ENCODE peak calls at places on chromosomes 16 and 17, in nine cellular contexts. One of them, this sample, is unnamed.

GRCh38 chr16:87235810-87236515 is 81.2 kb downstream of the C16orf95 start:
- DNase-seq in transverse colon: no peak
- DNase-seq in kidney epithelial cell: no peak
- DNase-seq in brain microvascular endothelial cell: no peak
- DNase-seq in fibroblast of lung: no peak
- DNase-seq in GM23248: no peak
- DNase-seq in upper lobe of right lung: no peak
- DNase-seq in GM12865: peak
- DNase-seq in esophagus squamous epithelium: no peak
- DNase-seq in this sample: peak

GRCh38 chr16:89037261-89038152 is 56.1 kb upstream of the ACSF3 start:
- DNase-seq in GM23248: peak
- DNase-seq in transverse colon: no peak
- DNase-seq in brain microvascular endothelial cell: peak
- DNase-seq in GM12865: peak
- DNase-seq in upper lobe of right lung: no peak
- DNase-seq in kidney epithelial cell: no peak
- DNase-seq in fibroblast of lung: peak
- DNase-seq in esophagus squamous epithelium: no peak
- DNase-seq in this sample: no peak

GRCh38 chr17:50219939-50220465 is 18.6 kb upstream of the COL1A1 start:
- DNase-seq in GM23248: peak
- DNase-seq in esophagus squamous epithelium: no peak
- DNase-seq in GM12865: no peak
- DNase-seq in transverse colon: no peak
- DNase-seq in fibroblast of lung: peak
- DNase-seq in kidney epithelial cell: no peak
- DNase-seq in brain microvascular endothelial cell: peak
- DNase-seq in upper lobe of right lung: no peak
- DNase-seq in this sample: no peak

GRCh38 chr17:10797848-10798328 is 6.0 kb downstream of the TMEM238L start:
- DNase-seq in kidney epithelial cell: no peak
- DNase-seq in esophagus squamous epithelium: no peak
- DNase-seq in GM23248: no peak
- DNase-seq in transverse colon: peak
- DNase-seq in upper lobe of right lung: no peak
- DNase-seq in fibroblast of lung: no peak
- DNase-seq in GM12865: no peak
- DNase-seq in brain microvascular endothelial cell: no peak
- DNase-seq in this sample: no peak

GRCh38 chr17:3558603-3559269 is 1.1 kb upstream of the TRPV3 start:
- DNase-seq in transverse colon: peak
- DNase-seq in fibroblast of lung: peak
- DNase-seq in GM23248: peak
- DNase-seq in GM12865: peak
- DNase-seq in kidney epithelial cell: peak
- DNase-seq in upper lobe of right lung: no peak
- DNase-seq in esophagus squamous epithelium: peak
- DNase-seq in brain microvascular endothelial cell: peak
- DNase-seq in this sample: peak

GRCh38 chr16:23145186-23145585 is 4.1 kb downstream of the USP31 start:
- DNase-seq in GM23248: no peak
- DNase-seq in upper lobe of right lung: no peak
- DNase-seq in GM12865: no peak
- DNase-seq in kidney epithelial cell: peak
- DNase-seq in esophagus squamous epithelium: no peak
- DNase-seq in brain microvascular endothelial cell: no peak
- DNase-seq in fibroblast of lung: no peak
- DNase-seq in transverse colon: no peak
- DNase-seq in this sample: no peak

GRCh38 chr16:81505011-81505660 is 60.5 kb downstream of the CMIP start:
- DNase-seq in esophagus squamous epithelium: no peak
- DNase-seq in GM23248: no peak
- DNase-seq in brain microvascular endothelial cell: no peak
- DNase-seq in fibroblast of lung: no peak
- DNase-seq in GM12865: peak
- DNase-seq in kidney epithelial cell: no peak
- DNase-seq in transverse colon: peak
- DNase-seq in upper lobe of right lung: no peak
- DNase-seq in this sample: peak

GRCh38 chr16:55248494-55248893 is 75.5 kb upstream of the IRX6 start:
- DNase-seq in upper lobe of right lung: no peak
- DNase-seq in GM23248: no peak
- DNase-seq in transverse colon: peak
- DNase-seq in fibroblast of lung: no peak
- DNase-seq in kidney epithelial cell: no peak
- DNase-seq in GM12865: no peak
- DNase-seq in esophagus squamous epithelium: no peak
- DNase-seq in brain microvascular endothelial cell: no peak
- DNase-seq in this sample: no peak

GRCh38 chr16:70158261-70158939 is 15.2 kb upstream of the CLEC18C start:
- DNase-seq in fibroblast of lung: no peak
- DNase-seq in transverse colon: no peak
- DNase-seq in GM12865: no peak
- DNase-seq in brain microvascular endothelial cell: no peak
- DNase-seq in kidney epithelial cell: no peak
- DNase-seq in upper lobe of right lung: no peak
- DNase-seq in esophagus squamous epithelium: no peak
- DNase-seq in GM23248: no peak
- DNase-seq in this sample: no peak

GRCh38 chr16:55000595-55000994 is 69.9 kb downstream of the IRX5 start:
- DNase-seq in GM12865: no peak
- DNase-seq in esophagus squamous epithelium: no peak
- DNase-seq in GM23248: peak
- DNase-seq in fibroblast of lung: no peak
- DNase-seq in kidney epithelial cell: no peak
- DNase-seq in transverse colon: no peak
- DNase-seq in brain microvascular endothelial cell: peak
- DNase-seq in upper lobe of right lung: no peak
- DNase-seq in this sample: no peak

GRCh38 chr17:50693041-50693682 is 14.6 kb downstream of the ANKRD40 start:
- DNase-seq in transverse colon: no peak
- DNase-seq in esophagus squamous epithelium: no peak
- DNase-seq in kidney epithelial cell: no peak
- DNase-seq in upper lobe of right lung: peak
- DNase-seq in GM12865: no peak
- DNase-seq in GM23248: peak
- DNase-seq in fibroblast of lung: peak
- DNase-seq in brain microvascular endothelial cell: no peak
- DNase-seq in this sample: no peak

GRCh38 chr16:23826528-23827244 is 9.1 kb upstream of the PRKCB start:
- DNase-seq in esophagus squamous epithelium: no peak
- DNase-seq in transverse colon: no peak
- DNase-seq in fibroblast of lung: no peak
- DNase-seq in upper lobe of right lung: no peak
- DNase-seq in kidney epithelial cell: no peak
- DNase-seq in GM23248: no peak
- DNase-seq in GM12865: peak
- DNase-seq in brain microvascular endothelial cell: no peak
- DNase-seq in this sample: peak

GRCh38 chr17:10021239-10021638 is 116.2 kb upstream of the RCVRN start:
- DNase-seq in kidney epithelial cell: no peak
- DNase-seq in fibroblast of lung: peak
- DNase-seq in GM23248: no peak
- DNase-seq in transverse colon: peak
- DNase-seq in upper lobe of right lung: peak
- DNase-seq in brain microvascular endothelial cell: no peak
- DNase-seq in esophagus squamous epithelium: no peak
- DNase-seq in GM12865: no peak
- DNase-seq in this sample: no peak

GRCh38 chr16:23694707-23695373 is 16.2 kb downstream of the PLK1 start:
- DNase-seq in esophagus squamous epithelium: no peak
- DNase-seq in GM12865: peak
- DNase-seq in upper lobe of right lung: no peak
- DNase-seq in fibroblast of lung: peak
- DNase-seq in brain microvascular endothelial cell: peak
- DNase-seq in transverse colon: no peak
- DNase-seq in GM23248: peak
- DNase-seq in kidney epithelial cell: peak
- DNase-seq in this sample: peak

GRCh38 chr17:77720946-77721822 is 237.3 kb upstream of the TNRC6C start:
- DNase-seq in brain microvascular endothelial cell: no peak
- DNase-seq in esophagus squamous epithelium: no peak
- DNase-seq in GM23248: no peak
- DNase-seq in upper lobe of right lung: no peak
- DNase-seq in transverse colon: no peak
- DNase-seq in GM12865: no peak
- DNase-seq in fibroblast of lung: no peak
- DNase-seq in kidney epithelial cell: no peak
- DNase-seq in this sample: no peak

GRCh38 chr17:66025551-66025950 is 166.4 kb downstream of the CEP112 start:
- DNase-seq in GM23248: no peak
- DNase-seq in fibroblast of lung: no peak
- DNase-seq in transverse colon: no peak
- DNase-seq in kidney epithelial cell: no peak
- DNase-seq in GM12865: no peak
- DNase-seq in brain microvascular endothelial cell: peak
- DNase-seq in esophagus squamous epithelium: no peak
- DNase-seq in upper lobe of right lung: no peak
- DNase-seq in this sample: no peak

GRCh38 chr16:84887207-84887606 is 67.4 kb downstream of the CRISPLD2 start:
- DNase-seq in fibroblast of lung: no peak
- DNase-seq in transverse colon: no peak
- DNase-seq in upper lobe of right lung: no peak
- DNase-seq in esophagus squamous epithelium: no peak
- DNase-seq in kidney epithelial cell: no peak
- DNase-seq in GM12865: no peak
- DNase-seq in GM23248: no peak
- DNase-seq in brain microvascular endothelial cell: no peak
- DNase-seq in this sample: no peak

GRCh38 chr17:20935740-20936139 is 107.1 kb downstream of the USP22 start:
- DNase-seq in GM12865: no peak
- DNase-seq in kidney epithelial cell: peak
- DNase-seq in esophagus squamous epithelium: no peak
- DNase-seq in upper lobe of right lung: no peak
- DNase-seq in transverse colon: no peak
- DNase-seq in fibroblast of lung: peak
- DNase-seq in brain microvascular endothelial cell: peak
- DNase-seq in GM23248: peak
- DNase-seq in this sample: no peak
- H3K4me3 ChIP-seq in GM12865: no peak
- H3K4me3 ChIP-seq in kidney epithelial cell: no peak
- H3K4me3 ChIP-seq in esophagus squamous epithelium: no peak
- H3K4me3 ChIP-seq in upper lobe of right lung: no peak
- H3K4me3 ChIP-seq in transverse colon: no peak
- H3K4me3 ChIP-seq in fibroblast of lung: no peak
- H3K4me3 ChIP-seq in brain microvascular endothelial cell: no peak
- H3K4me3 ChIP-seq in GM23248: peak
- H3K4me3 ChIP-seq in this sample: no peak

GRCh38 chr17:7705269-7706255 is 560 bp downstream of the EFNB3 start:
- DNase-seq in GM23248: no peak
- DNase-seq in brain microvascular endothelial cell: no peak
- DNase-seq in esophagus squamous epithelium: no peak
- DNase-seq in GM12865: no peak
- DNase-seq in kidney epithelial cell: no peak
- DNase-seq in transverse colon: no peak
- DNase-seq in fibroblast of lung: no peak
- DNase-seq in upper lobe of right lung: no peak
- DNase-seq in this sample: no peak
- H3K4me3 ChIP-seq in GM23248: peak
- H3K4me3 ChIP-seq in brain microvascular endothelial cell: peak
- H3K4me3 ChIP-seq in esophagus squamous epithelium: peak
- H3K4me3 ChIP-seq in GM12865: no peak
- H3K4me3 ChIP-seq in kidney epithelial cell: peak
- H3K4me3 ChIP-seq in transverse colon: peak
- H3K4me3 ChIP-seq in fibroblast of lung: no peak
- H3K4me3 ChIP-seq in upper lobe of right lung: peak
- H3K4me3 ChIP-seq in this sample: no peak

GRCh38 chr16:52546291-52546941 is 527 bp downstream of the TOX3 start:
- DNase-seq in fibroblast of lung: no peak
- DNase-seq in kidney epithelial cell: no peak
- DNase-seq in GM23248: peak
- DNase-seq in GM12865: no peak
- DNase-seq in upper lobe of right lung: no peak
- DNase-seq in esophagus squamous epithelium: no peak
- DNase-seq in brain microvascular endothelial cell: no peak
- DNase-seq in transverse colon: no peak
- DNase-seq in this sample: no peak
- H3K4me3 ChIP-seq in fibroblast of lung: no peak
- H3K4me3 ChIP-seq in kidney epithelial cell: peak
- H3K4me3 ChIP-seq in GM23248: no peak
- H3K4me3 ChIP-seq in GM12865: no peak
- H3K4me3 ChIP-seq in upper lobe of right lung: peak
- H3K4me3 ChIP-seq in esophagus squamous epithelium: peak
- H3K4me3 ChIP-seq in brain microvascular endothelial cell: no peak
- H3K4me3 ChIP-seq in transverse colon: peak
- H3K4me3 ChIP-seq in this sample: no peak

GRCh38 chr16:30571444-30572322 is at the start of gene ZNF688:
- DNase-seq in GM23248: peak
- DNase-seq in brain microvascular endothelial cell: peak
- DNase-seq in esophagus squamous epithelium: peak
- DNase-seq in GM12865: peak
- DNase-seq in upper lobe of right lung: peak
- DNase-seq in kidney epithelial cell: peak
- DNase-seq in transverse colon: peak
- DNase-seq in fibroblast of lung: peak
- DNase-seq in this sample: peak

GRCh38 chr16:30567991-30568638 is 3.4 kb downstream of the ZNF688 start:
- DNase-seq in upper lobe of right lung: no peak
- DNase-seq in esophagus squamous epithelium: no peak
- DNase-seq in GM23248: peak
- DNase-seq in fibroblast of lung: peak
- DNase-seq in GM12865: peak
- DNase-seq in kidney epithelial cell: peak
- DNase-seq in brain microvascular endothelial cell: peak
- DNase-seq in transverse colon: peak
- DNase-seq in this sample: no peak

GRCh38 chr16:30570621-30571443 is 682 bp downstream of the ZNF688 start:
- DNase-seq in kidney epithelial cell: no peak
- DNase-seq in esophagus squamous epithelium: no peak
- DNase-seq in GM12865: no peak
- DNase-seq in GM23248: peak
- DNase-seq in upper lobe of right lung: peak
- DNase-seq in transverse colon: no peak
- DNase-seq in fibroblast of lung: peak
- DNase-seq in brain microvascular endothelial cell: peak
- DNase-seq in this sample: no peak

GRCh38 chr16:30567160-30567990 is 4.1 kb downstream of the ZNF688 start:
- DNase-seq in GM12865: peak
- DNase-seq in brain microvascular endothelial cell: no peak
- DNase-seq in kidney epithelial cell: no peak
- DNase-seq in GM23248: no peak
- DNase-seq in transverse colon: no peak
- DNase-seq in esophagus squamous epithelium: no peak
- DNase-seq in fibroblast of lung: no peak
- DNase-seq in upper lobe of right lung: no peak
- DNase-seq in this sample: no peak

DNA sequence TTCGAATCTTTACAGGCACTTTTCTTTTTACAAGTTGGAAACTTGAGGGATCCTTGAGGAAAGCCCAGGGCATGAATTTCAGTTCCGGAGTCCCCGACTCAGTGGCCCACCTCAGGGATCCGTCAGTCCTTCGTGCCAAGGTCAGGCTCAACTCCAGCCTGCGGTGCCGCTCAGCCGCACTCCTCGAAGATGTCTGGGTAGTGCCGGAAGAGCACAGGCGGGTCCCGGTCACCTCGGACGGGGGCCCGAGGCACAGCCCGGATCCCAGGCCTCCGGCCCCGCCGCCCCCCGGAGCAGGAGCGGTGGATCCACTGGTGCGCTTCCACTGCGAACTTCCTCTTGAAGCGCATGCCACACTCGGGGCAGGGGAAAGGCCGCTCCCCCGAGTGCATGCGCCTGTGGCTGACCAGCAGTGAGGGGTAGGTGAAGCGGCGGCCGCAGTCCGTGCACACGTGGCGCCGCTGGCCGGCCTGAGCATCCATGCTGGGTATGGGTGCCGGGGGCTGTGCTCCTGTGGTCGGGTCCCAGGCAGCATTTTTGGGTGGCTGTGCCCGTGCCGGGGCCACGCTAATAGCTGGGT is 1.7 kb downstream of the ZNF688 start:
- DNase-seq in upper lobe of right lung: no peak
- DNase-seq in transverse colon: no peak
- DNase-seq in GM23248: no peak
- DNase-seq in GM12865: no peak
- DNase-seq in kidney epithelial cell: no peak
- DNase-seq in fibroblast of lung: no peak
- DNase-seq in esophagus squamous epithelium: no peak
- DNase-seq in brain microvascular endothelial cell: no peak
- DNase-seq in this sample: no peak
- H3K4me3 ChIP-seq in upper lobe of right lung: peak
- H3K4me3 ChIP-seq in transverse colon: no peak
- H3K4me3 ChIP-seq in GM23248: no peak
- H3K4me3 ChIP-seq in GM12865: no peak
- H3K4me3 ChIP-seq in kidney epithelial cell: no peak
- H3K4me3 ChIP-seq in fibroblast of lung: no peak
- H3K4me3 ChIP-seq in esophagus squamous epithelium: no peak
- H3K4me3 ChIP-seq in brain microvascular endothelial cell: no peak
- H3K4me3 ChIP-seq in this sample: no peak